ENCODE peak calls at places on chromosomes 16 and 17, in ten cellular contexts. O is hypothalamus; Q is NCI-H1105 treated with DMSO at 0.1 percent for 48 hours; W is activated T-cell treated with anti-CD3 and anti-CD28 coated beads, Interleukin-2, amount 50 U/mL, for 24 hours; E is B cell; J is T-cell; T is effector memory CD4-positive, alpha-beta T cell; Y is left ventricle myocardium inferior; L is SW480; I is LoVo. N is an unnamed sample.

GRCh38 chr17:27756467-27757371 is 43.6 kb downstream of the NOS2 start:
- DNase-seq in O (peak), Q (peak), W (peak), E (peak), J (no peak), T (peak), Y (no peak), L (peak), I (peak), N (peak)

GRCh38 chr17:73624496-73624988 is 19.7 kb downstream of the SDK2 start:
- DNase-seq in O (no peak), Q (no peak), W (no peak), E (no peak), J (no peak), T (no peak), Y (no peak), L (no peak), I (no peak), N (no peak)

GRCh38 chr17:13593757-13594156 is 8.0 kb downstream of the HS3ST3A1 start:
- DNase-seq in O (no peak), Q (no peak), W (no peak), E (no peak), J (no peak), T (no peak), Y (no peak), L (no peak), I (no peak), N (no peak)

GRCh38 chr17:17298108-17298507 is 5.1 kb upstream of the NT5M start:
- DNase-seq in O (no peak), Q (no peak), W (no peak), E (no peak), J (no peak), T (no peak), Y (no peak), L (no peak), I (no peak), N (no peak)

GRCh38 chr16:17459903-17460521 is 10.7 kb downstream of the XYLT1 start:
- DNase-seq in O (no peak), Q (no peak), W (no peak), E (peak), J (no peak), T (no peak), Y (no peak), L (no peak), I (no peak), N (no peak)

GRCh38 chr17:27861979-27862378 is 31.2 kb downstream of the LYRM9 start:
- DNase-seq in O (no peak), Q (no peak), W (no peak), E (no peak), J (no peak), T (no peak), Y (no peak), L (peak), I (no peak), N (no peak)

GRCh38 chr17:77466140-77466539 is 325.4 kb downstream of the SEC14L1 start:
- DNase-seq in O (no peak), Q (no peak), W (no peak), E (no peak), J (no peak), T (no peak), Y (no peak), L (no peak), I (no peak), N (no peak)

GRCh38 chr16:89700649-89701424 is 668 bp downstream of the SPATA2L start:
- DNase-seq in O (no peak), Q (peak), W (peak), E (peak), J (peak), T (peak), Y (no peak), L (peak), I (peak), N (peak)

GRCh38 chr16:20336955-20337354 is 9.6 kb upstream of the GP2 start:
- DNase-seq in O (no peak), Q (no peak), W (no peak), E (no peak), J (no peak), T (no peak), Y (no peak), L (no peak), I (no peak), N (no peak)

GRCh38 chr16:19242186-19242585 is 43.3 kb upstream of the CLEC19A start:
- DNase-seq in O (no peak), Q (no peak), W (no peak), E (no peak), J (no peak), T (no peak), Y (no peak), L (no peak), I (no peak), N (no peak)

GRCh38 chr16:12678983-12679382 is 124.7 kb downstream of the CPPED1 start:
- DNase-seq in O (no peak), Q (no peak), W (no peak), E (no peak), J (no peak), T (no peak), Y (no peak), L (no peak), I (no peak), N (no peak)

GRCh38 chr17:35898283-35899070 is 18.3 kb upstream of the CCL5 start:
- DNase-seq in O (no peak), Q (peak), W (no peak), E (no peak), J (no peak), T (no peak), Y (peak), L (no peak), I (peak), N (peak)

N was measured in Calu3.